ENCODE peak calls at places on chromosome 2, in six cellular contexts. One of them, this sample, is unnamed.
A peak's percentile ranks its signal among the peaks of the same experiment; 100 is the strongest.

GRCh38 chr2:221289389-221289788 is 282.7 kb downstream of the EPHA4 start:
- DNase-seq in GM06990: no peak
- DNase-seq in foreskin fibroblast: peak; percentile 3
- DNase-seq in Panc1: no peak
- DNase-seq in HFF-Myc: no peak
- DNase-seq in gastrocnemius medialis: no peak
- DNase-seq in this sample: no peak

GRCh38 chr2:21501344-21502027 is 377.7 kb downstream of the TDRD15 start:
- DNase-seq in Panc1: no peak
- DNase-seq in gastrocnemius medialis: no peak
- DNase-seq in HFF-Myc: no peak
- DNase-seq in foreskin fibroblast: no peak
- DNase-seq in GM06990: no peak
- DNase-seq in this sample: no peak

GRCh38 chr2:239908308-239908707 is 116.8 kb downstream of the NDUFA10 start:
- DNase-seq in GM06990: no peak
- DNase-seq in gastrocnemius medialis: no peak
- DNase-seq in HFF-Myc: no peak
- DNase-seq in foreskin fibroblast: no peak
- DNase-seq in Panc1: no peak
- DNase-seq in this sample: no peak

GRCh38 chr2:173652731-173653426 is 298.2 kb downstream of the CDCA7 start:
- DNase-seq in Panc1: peak; percentile 85
- DNase-seq in gastrocnemius medialis: no peak
- DNase-seq in HFF-Myc: peak; percentile 91
- DNase-seq in foreskin fibroblast: peak; percentile 93
- DNase-seq in GM06990: no peak
- DNase-seq in this sample: peak; percentile 89

GRCh38 chr2:215420471-215420935 is 15.4 kb downstream of the FN1 start:
- DNase-seq in gastrocnemius medialis: no peak
- DNase-seq in HFF-Myc: no peak
- DNase-seq in foreskin fibroblast: no peak
- DNase-seq in GM06990: no peak
- DNase-seq in Panc1: no peak
- DNase-seq in this sample: no peak

GRCh38 chr2:96345403-96345802 is 9.8 kb downstream of the NCAPH start:
- DNase-seq in Panc1: no peak
- DNase-seq in HFF-Myc: no peak
- DNase-seq in GM06990: no peak
- DNase-seq in foreskin fibroblast: no peak
- DNase-seq in gastrocnemius medialis: no peak
- DNase-seq in this sample: no peak

GRCh38 chr2:36672199-36672598 is 24.3 kb upstream of the VIT start:
- DNase-seq in gastrocnemius medialis: no peak
- DNase-seq in Panc1: no peak
- DNase-seq in GM06990: no peak
- DNase-seq in foreskin fibroblast: no peak
- DNase-seq in HFF-Myc: no peak
- DNase-seq in this sample: no peak

GRCh38 chr2:179460530-179460929 is 195.9 kb upstream of the SESTD1 start:
- DNase-seq in gastrocnemius medialis: no peak
- DNase-seq in foreskin fibroblast: peak; percentile 95
- DNase-seq in HFF-Myc: peak; percentile 61
- DNase-seq in GM06990: no peak
- DNase-seq in Panc1: peak; percentile 24
- DNase-seq in this sample: peak; percentile 99

GRCh38 chr2:27737676-27738348 is 33.7 kb upstream of the MRPL33 start:
- DNase-seq in foreskin fibroblast: peak; percentile 91
- DNase-seq in Panc1: no peak
- DNase-seq in gastrocnemius medialis: no peak
- DNase-seq in GM06990: no peak
- DNase-seq in HFF-Myc: no peak
- DNase-seq in this sample: peak; percentile 87

GRCh38 chr2:43158259-43158880 is 68.0 kb downstream of the ZFP36L2 start:
- DNase-seq in Panc1: no peak
- DNase-seq in GM06990: no peak
- DNase-seq in HFF-Myc: no peak
- DNase-seq in foreskin fibroblast: peak; percentile 88
- DNase-seq in gastrocnemius medialis: peak; percentile 40
- DNase-seq in this sample: peak; percentile 52

GRCh38 chr2:207121784-207122183 is 44.0 kb downstream of the KLF7 start:
- DNase-seq in Panc1: no peak
- DNase-seq in foreskin fibroblast: peak; percentile 88
- DNase-seq in GM06990: no peak
- DNase-seq in HFF-Myc: peak; percentile 56
- DNase-seq in gastrocnemius medialis: no peak
- DNase-seq in this sample: no peak

GRCh38 chr2:54803783-54804758 is 80.6 kb downstream of the EML6 start:
- DNase-seq in foreskin fibroblast: no peak
- DNase-seq in gastrocnemius medialis: no peak
- DNase-seq in HFF-Myc: no peak
- DNase-seq in Panc1: no peak
- DNase-seq in GM06990: no peak
- DNase-seq in this sample: no peak

GRCh38 chr2:225120175-225120574 is 77.9 kb upstream of the DOCK10 start:
- DNase-seq in Panc1: no peak
- DNase-seq in gastrocnemius medialis: no peak
- DNase-seq in HFF-Myc: no peak
- DNase-seq in GM06990: no peak
- DNase-seq in foreskin fibroblast: peak; percentile 60
- DNase-seq in this sample: no peak

GRCh38 chr2:240579771-240580614 is 6.5 kb upstream of the CAPN10 start:
- DNase-seq in gastrocnemius medialis: no peak
- DNase-seq in GM06990: peak; percentile 88
- DNase-seq in HFF-Myc: peak; percentile 86
- DNase-seq in foreskin fibroblast: peak; percentile 89
- DNase-seq in Panc1: no peak
- DNase-seq in this sample: no peak

DNA sequence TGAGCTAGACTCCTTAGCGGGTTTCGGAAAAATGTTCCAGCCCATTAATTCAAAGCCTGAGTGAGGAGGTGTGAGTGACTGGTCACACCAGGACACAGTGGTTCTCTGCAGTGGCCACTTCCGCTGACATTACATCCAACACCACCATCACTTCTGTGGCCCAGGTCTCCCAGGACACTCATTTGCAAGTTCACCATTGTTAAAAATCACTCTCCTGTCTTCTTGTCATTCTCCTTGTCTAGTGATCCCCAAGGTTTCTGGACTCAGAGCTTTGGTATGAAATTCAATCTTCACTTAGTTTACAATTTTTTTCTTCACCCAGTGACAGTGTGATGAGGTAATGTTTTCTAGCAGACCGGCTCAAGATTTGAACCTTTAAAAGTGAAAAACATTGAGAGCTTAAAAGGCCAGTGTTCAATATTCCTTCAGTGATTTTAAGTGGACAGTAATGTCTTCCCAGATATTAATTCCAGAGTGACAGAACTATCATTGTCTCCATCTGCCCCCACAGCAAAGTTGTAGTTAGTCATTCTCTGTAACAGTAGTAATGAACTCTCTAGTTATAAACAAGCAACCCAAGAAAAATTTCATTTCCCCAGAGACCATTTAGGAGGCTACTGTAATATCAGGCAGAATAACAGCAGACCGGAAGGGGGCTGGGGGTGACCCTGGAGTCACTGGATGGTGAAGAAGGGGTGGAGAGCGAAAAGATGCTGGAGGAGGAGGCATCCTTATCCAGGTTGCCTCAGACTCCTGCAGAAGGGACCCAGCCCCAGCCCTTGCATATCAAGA is 164.9 kb downstream of the GFPT1 start:
- DNase-seq in GM06990: no peak
- DNase-seq in HFF-Myc: no peak
- DNase-seq in foreskin fibroblast: no peak
- DNase-seq in gastrocnemius medialis: no peak
- DNase-seq in Panc1: no peak
- DNase-seq in this sample: no peak
- H3K4me3 ChIP-seq in GM06990: no peak overlapping the region
- H3K4me3 ChIP-seq in HFF-Myc: no peak overlapping the region
- H3K4me3 ChIP-seq in foreskin fibroblast: no peak overlapping the region
- H3K4me3 ChIP-seq in gastrocnemius medialis: no peak overlapping the region
- H3K4me3 ChIP-seq in Panc1: no peak overlapping the region
- H3K4me3 ChIP-seq in this sample: no peak overlapping the region

DNA sequence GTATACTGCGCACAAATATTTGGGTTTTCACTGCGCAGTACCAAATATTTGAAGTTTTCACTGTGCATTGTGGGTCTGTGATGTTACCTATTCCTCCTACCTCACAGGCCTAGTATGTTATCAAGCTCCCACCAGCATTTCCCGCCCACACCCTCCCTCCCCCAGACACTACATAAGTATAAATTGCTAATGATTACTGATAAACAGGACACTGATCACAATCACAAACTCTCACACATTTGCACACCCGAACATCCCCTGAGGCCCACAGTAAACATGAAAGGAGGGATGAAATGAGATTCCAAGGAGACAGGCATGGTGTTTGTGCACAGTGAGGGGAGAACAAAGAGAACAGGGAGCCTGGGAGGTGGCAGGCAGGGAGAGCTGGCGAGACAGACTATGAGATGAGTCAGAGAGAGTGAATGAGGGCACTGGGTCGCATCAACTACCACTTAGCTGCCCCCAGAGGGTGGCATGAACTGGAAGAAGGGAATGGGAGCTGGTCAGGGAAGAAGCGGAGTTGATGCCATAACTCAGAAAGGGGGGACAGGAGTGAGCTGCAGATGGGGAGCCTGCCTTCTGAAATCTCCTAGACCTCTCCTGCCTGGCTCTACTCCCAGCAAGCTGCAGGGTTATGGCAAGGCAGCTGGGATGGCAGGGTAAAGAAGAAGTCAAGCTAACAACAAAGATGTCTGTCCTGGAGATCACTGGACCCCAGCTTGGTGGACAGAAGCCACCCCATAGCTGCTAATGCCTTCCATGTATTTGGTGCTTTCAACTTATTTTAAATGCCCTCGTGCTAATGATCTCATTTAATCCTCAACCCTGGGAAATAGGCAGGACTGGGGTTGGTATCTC is 5.2 kb downstream of the KIF3C start:
- DNase-seq in Panc1: no peak
- DNase-seq in foreskin fibroblast: no peak
- DNase-seq in GM06990: no peak
- DNase-seq in HFF-Myc: no peak
- DNase-seq in gastrocnemius medialis: no peak
- DNase-seq in this sample: no peak
- H3K4me3 ChIP-seq in Panc1: no peak overlapping the region
- H3K4me3 ChIP-seq in foreskin fibroblast: no peak overlapping the region
- H3K4me3 ChIP-seq in GM06990: no peak overlapping the region
- H3K4me3 ChIP-seq in HFF-Myc: no peak overlapping the region
- H3K4me3 ChIP-seq in gastrocnemius medialis: no peak overlapping the region
- H3K4me3 ChIP-seq in this sample: peak overlapping the region; percentile 0

GRCh38 chr2:106541333-106541732 is 54.2 kb downstream of the CD8B2 start:
- DNase-seq in HFF-Myc: no peak
- DNase-seq in gastrocnemius medialis: no peak
- DNase-seq in foreskin fibroblast: no peak
- DNase-seq in GM06990: no peak
- DNase-seq in Panc1: no peak
- DNase-seq in this sample: no peak

GRCh38 chr2:106547104-106547503 is 59.9 kb downstream of the CD8B2 start:
- DNase-seq in foreskin fibroblast: peak; percentile 0
- DNase-seq in gastrocnemius medialis: no peak
- DNase-seq in GM06990: no peak
- DNase-seq in Panc1: no peak
- DNase-seq in HFF-Myc: no peak
- DNase-seq in this sample: no peak

GRCh38 chr2:106546376-106546990 is 59.3 kb downstream of the CD8B2 start:
- DNase-seq in gastrocnemius medialis: no peak
- DNase-seq in HFF-Myc: no peak
- DNase-seq in Panc1: no peak
- DNase-seq in foreskin fibroblast: no peak
- DNase-seq in GM06990: no peak
- DNase-seq in this sample: no peak

GRCh38 chr2:106540886-106541285 is 53.7 kb downstream of the CD8B2 start:
- DNase-seq in GM06990: no peak
- DNase-seq in Panc1: no peak
- DNase-seq in gastrocnemius medialis: no peak
- DNase-seq in HFF-Myc: no peak
- DNase-seq in foreskin fibroblast: no peak
- DNase-seq in this sample: no peak

DNA sequence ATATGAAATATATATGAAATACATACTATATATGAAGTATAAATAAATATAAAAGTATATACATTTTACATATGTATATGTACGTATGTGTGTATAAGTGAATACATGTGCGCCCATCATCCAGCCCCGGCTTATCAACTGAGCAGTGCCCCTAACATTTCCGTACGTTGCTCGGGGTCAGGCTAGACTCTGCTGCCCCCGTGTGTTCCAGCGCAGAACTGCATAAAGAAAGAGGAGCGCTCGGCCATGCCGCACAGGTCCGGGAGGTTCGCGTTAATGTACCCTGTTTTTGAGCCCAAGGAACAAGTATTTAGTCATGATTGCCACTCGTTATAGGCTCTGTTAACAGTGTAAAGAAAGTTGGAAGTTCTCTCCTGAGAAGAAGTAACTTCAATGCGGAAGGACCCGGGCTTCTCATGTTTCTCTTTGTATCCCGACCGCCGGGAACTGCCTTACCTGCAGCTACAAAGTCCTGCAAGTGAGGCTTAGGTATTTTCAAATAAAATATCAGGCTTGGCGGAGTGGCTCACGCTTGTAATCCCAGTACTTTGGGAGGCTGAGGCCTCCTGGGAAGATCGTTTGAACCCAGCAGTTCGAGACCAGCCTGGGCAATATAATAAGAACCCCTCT is 55.7 kb downstream of the CD8B2 start:
- DNase-seq in HFF-Myc: no peak
- DNase-seq in GM06990: peak; percentile 30
- DNase-seq in gastrocnemius medialis: peak; percentile 20
- DNase-seq in Panc1: peak; percentile 39
- DNase-seq in foreskin fibroblast: peak; percentile 28
- DNase-seq in this sample: no peak
- H3K4me3 ChIP-seq in HFF-Myc: no peak overlapping the region
- H3K4me3 ChIP-seq in GM06990: no peak overlapping the region
- H3K4me3 ChIP-seq in gastrocnemius medialis: no peak overlapping the region
- H3K4me3 ChIP-seq in Panc1: peak overlapping the region; percentile 20
- H3K4me3 ChIP-seq in foreskin fibroblast: no peak overlapping the region
- H3K4me3 ChIP-seq in this sample: peak overlapping the region; percentile 36

DNA sequence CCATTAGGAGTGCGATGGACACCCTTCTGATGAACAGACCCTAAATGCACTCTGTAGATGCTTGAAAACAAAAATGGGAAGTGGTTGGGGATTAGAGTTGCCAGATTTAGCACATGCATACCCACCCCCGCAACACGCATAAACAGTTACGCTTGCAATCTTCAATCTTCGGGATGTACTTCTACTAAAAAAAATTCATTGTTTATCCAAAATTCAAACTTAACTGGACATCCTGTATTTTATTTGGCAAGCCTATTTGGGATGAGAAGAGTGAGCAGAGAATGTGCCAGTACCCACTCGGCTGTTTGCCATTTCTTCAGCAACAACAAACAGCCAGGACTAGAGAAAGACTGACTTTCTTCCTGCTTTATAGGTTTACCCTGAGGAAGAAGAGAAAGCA is 18.4 kb downstream of the KIAA2012 start:
- DNase-seq in foreskin fibroblast: no peak
- DNase-seq in Panc1: no peak
- DNase-seq in gastrocnemius medialis: no peak
- DNase-seq in HFF-Myc: no peak
- DNase-seq in GM06990: no peak
- DNase-seq in this sample: no peak
- H3K4me3 ChIP-seq in foreskin fibroblast: no peak overlapping the region
- H3K4me3 ChIP-seq in Panc1: no peak overlapping the region
- H3K4me3 ChIP-seq in gastrocnemius medialis: no peak overlapping the region
- H3K4me3 ChIP-seq in HFF-Myc: no peak overlapping the region
- H3K4me3 ChIP-seq in GM06990: no peak overlapping the region
- H3K4me3 ChIP-seq in this sample: no peak overlapping the region

This sample was measured in epithelial cell of proximal tubule.